ENCODE peak calls at places on chromosomes 7 and 10, in seven cellular contexts. T, A, S, B, U, H and Q are unnamed samples. For H3K36me3, the result is how much of the 10 kb centered on the place peaks cover.

GRCh38 chr7:30136339-30136738 is 1.6 kb downstream of the MTURN start:
- DNase-seq in T (no peak), A (no peak), S (no peak), B (no peak), U (no peak), H (no peak), Q (no peak)

GRCh38 chr7:100091411-100092181 is 2.8 kb downstream of the COPS6 start:
- DNase-seq in T (no peak), A (peak), S (no peak), B (peak), U (no peak), H (peak), Q (no peak)

GRCh38 chr7:32502656-32503189 is 7.4 kb downstream of the AVL9 start:
- DNase-seq in T (no peak), A (no peak), S (no peak), B (no peak), U (no peak), H (no peak), Q (no peak)

GRCh38 chr7:4549681-4550080 is 132.4 kb upstream of the FOXK1 start:
- DNase-seq in T (no peak), A (no peak), S (no peak), B (no peak), U (peak), H (no peak), Q (peak)

GRCh38 chr10:30788307-30788706 is 158.8 kb upstream of the LYZL2 start:
- DNase-seq in T (no peak), A (no peak), S (no peak), B (no peak), U (no peak), H (no peak), Q (no peak)

GRCh38 chr7:94145602-94146001 is 141.4 kb upstream of the BET1 start:
- DNase-seq in T (no peak), A (no peak), S (no peak), B (peak), U (no peak), H (no peak), Q (no peak)

GRCh38 chr10:86733260-86733671 is 23.2 kb upstream of the BMPR1A start:
- DNase-seq in T (no peak), A (no peak), S (no peak), B (no peak), U (no peak), H (no peak), Q (peak)

GRCh38 chr7:48742046-48742445 is 182.3 kb upstream of the CDC14C start:
- DNase-seq in T (no peak), A (no peak), S (no peak), B (peak), U (no peak), H (no peak), Q (no peak)

GRCh38 chr7:99032928-99033327 is 111.0 kb downstream of the SMURF1 start:
- DNase-seq in T (no peak), A (no peak), S (no peak), B (no peak), U (no peak), H (no peak), Q (no peak)

GRCh38 chr7:99029481-99030144 is 114.3 kb downstream of the SMURF1 start:
- DNase-seq in T (peak), A (no peak), S (no peak), B (no peak), U (no peak), H (no peak), Q (no peak)

GRCh38 chr7:99030951-99031350 is 113.0 kb downstream of the SMURF1 start:
- DNase-seq in T (no peak), A (peak), S (no peak), B (no peak), U (no peak), H (no peak), Q (peak)

GRCh38 chr7:99030145-99030856 is 113.6 kb downstream of the SMURF1 start:
- DNase-seq in T (peak), A (no peak), S (no peak), B (no peak), U (no peak), H (no peak), Q (peak)

DNA sequence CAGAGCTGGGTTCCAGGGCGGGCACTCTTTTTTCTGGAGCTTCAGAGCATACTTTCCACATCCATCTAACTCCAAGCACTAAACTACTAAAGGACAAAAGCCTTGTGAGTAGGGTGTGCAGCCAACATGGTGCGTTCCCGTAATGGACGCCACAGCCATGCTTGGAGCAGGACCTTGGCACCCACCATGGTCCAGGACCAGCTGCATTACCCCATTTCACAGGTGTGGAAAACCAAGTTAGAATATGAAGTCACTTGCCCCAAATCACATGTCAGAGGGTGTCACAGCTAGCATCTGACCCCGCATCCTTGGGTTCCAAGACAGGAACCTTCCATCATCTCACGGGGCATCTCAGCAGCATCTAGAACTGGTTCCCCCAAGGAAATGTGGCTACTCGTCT is 112.4 kb downstream of the SMURF1 start:
- DNase-seq in T (no peak), A (no peak), S (no peak), B (no peak), U (no peak), H (no peak), Q (no peak)
- H3K36me3 ChIP-seq in T (under half), A (half or more), S (half or more), B (half or more), U (half or more), H (half or more), Q (half or more)

GRCh38 chr7:87187120-87187519 is 32.4 kb downstream of the TMEM243 start:
- DNase-seq in T (no peak), A (no peak), S (no peak), B (no peak), U (no peak), H (no peak), Q (no peak)
- H3K36me3 ChIP-seq in T (under half), A (half or more), S (half or more), B (half or more), U (half or more), H (half or more), Q (half or more)

DNA sequence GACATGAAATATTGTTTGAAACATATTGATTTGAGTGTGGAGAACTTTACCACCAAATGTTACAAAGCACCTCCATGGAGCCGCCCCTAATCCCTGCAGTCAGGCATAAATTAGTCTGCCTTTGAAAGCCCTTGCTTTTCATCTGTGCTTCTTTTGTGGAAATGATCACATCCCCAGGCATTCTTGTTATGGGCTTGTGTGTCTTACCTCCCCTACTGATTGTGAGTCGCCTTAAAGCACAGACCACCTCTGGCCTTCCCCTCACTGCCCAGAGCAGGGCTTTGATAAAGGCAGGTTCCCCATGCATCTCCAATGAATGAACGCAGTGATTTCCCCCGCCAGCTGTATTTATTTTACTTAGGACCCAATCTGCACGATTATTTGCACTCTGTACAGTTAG is 108.0 kb downstream of the CUBN start:
- DNase-seq in T (no peak), A (no peak), S (no peak), B (no peak), U (no peak), H (no peak), Q (no peak)
- H3K36me3 ChIP-seq in T (under half), A (under half), S (under half), B (under half), U (under half), H (under half), Q (under half)

GRCh38 chr10:35533565-35533964 is 71.6 kb upstream of the GJD4 start:
- DNase-seq in T (no peak), A (no peak), S (no peak), B (no peak), U (no peak), H (no peak), Q (no peak)
- H3K36me3 ChIP-seq in T (under half), A (under half), S (half or more), B (under half), U (under half), H (under half), Q (under half)

GRCh38 chr10:69470463-69471163 is 19.3 kb downstream of the TSPAN15 start:
- DNase-seq in T (no peak), A (no peak), S (no peak), B (no peak), U (no peak), H (no peak), Q (no peak)
- H3K36me3 ChIP-seq in T (under half), A (under half), S (under half), B (under half), U (under half), H (under half), Q (under half)

GRCh38 chr7:751826-752225 is 24.7 kb upstream of the PRKAR1B start:
- DNase-seq in T (no peak), A (no peak), S (no peak), B (no peak), U (no peak), H (no peak), Q (no peak)
- H3K36me3 ChIP-seq in T (under half), A (under half), S (under half), B (under half), U (under half), H (under half), Q (under half)

GRCh38 chr10:35027567-35027966 is 62.6 kb downstream of the CUL2 start:
- DNase-seq in T (no peak), A (no peak), S (peak), B (peak), U (no peak), H (no peak), Q (no peak)
- H3K36me3 ChIP-seq in T (under half), A (under half), S (half or more), B (half or more), U (half or more), H (under half), Q (half or more)

GRCh38 chr7:155752756-155753445 is 59.4 kb downstream of the SHH start:
- DNase-seq in T (no peak), A (no peak), S (no peak), B (no peak), U (no peak), H (no peak), Q (no peak)
- H3K36me3 ChIP-seq in T (under half), A (under half), S (under half), B (under half), U (under half), H (under half), Q (under half)